ENCODE peak calls at places on chromosomes 13 and 19, in four cellular contexts. Z is stimulated activated naive CD4-positive, alpha-beta T cell; M is neural crest cell; S is epithelial cell of esophagus. R is an unnamed sample.

GRCh38 chr19:35879068-35879467 is 10.7 kb downstream of the APLP1 start:
- DNase-seq in Z (no peak), M (no peak), S (no peak), R (no peak)

GRCh38 chr19:42207767-42208259 is 9.7 kb downstream of the DEDD2 start:
- DNase-seq in Z (no peak), M (no peak), S (peak; percentile 84), R (peak; percentile 92)

GRCh38 chr13:110563463-110563774 is 1.9 kb upstream of the RAB20 start:
- DNase-seq in Z (no peak), M (no peak), S (no peak), R (no peak)

GRCh38 chr13:112067121-112067741 is at the start of gene SOX1:
- DNase-seq in Z (no peak), M (no peak), S (no peak), R (no peak)

GRCh38 chr19:15181394-15181793 is 19.4 kb downstream of the NOTCH3 start:
- DNase-seq in Z (no peak), M (no peak), S (no peak), R (no peak)

GRCh38 chr13:44622259-44622658 is 46.1 kb upstream of the TSC22D1 start:
- DNase-seq in Z (no peak), M (no peak), S (no peak), R (peak; percentile 23)

GRCh38 chr19:3586124-3586626 is 897 bp downstream of the GIPC3 start:
- DNase-seq in Z (peak; percentile 19), M (peak; percentile 44), S (no peak), R (no peak)

GRCh38 chr19:43765109-43765876 is 10.5 kb upstream of the SMG9 start:
- DNase-seq in Z (no peak), M (no peak), S (peak; percentile 98), R (peak; percentile 99)

GRCh38 chr19:41753159-41753558 is 2.2 kb upstream of the CEACAM6 start:
- DNase-seq in Z (peak; percentile 60), M (peak; percentile 25), S (peak; percentile 60), R (peak; percentile 18)

GRCh38 chr13:64770743-64771142 is 2459.4 kb downstream of the PCDH9 start:
- DNase-seq in Z (no peak), M (no peak), S (no peak), R (no peak)

GRCh38 chr19:48613024-48613851 is 1.6 kb downstream of the FAM83E start:
- DNase-seq in Z (no peak), M (no peak), S (no peak), R (peak; percentile 59)

GRCh38 chr13:111302045-111302722 is 18.3 kb upstream of the TEX29 start:
- DNase-seq in Z (no peak), M (no peak), S (no peak), R (no peak)

GRCh38 chr13:113978741-113979481 is 5.0 kb upstream of the C13orf46 start:
- DNase-seq in Z (no peak), M (no peak), S (no peak), R (no peak)

GRCh38 chr19:19115954-19116353 is 22.3 kb downstream of the TMEM161A start:
- DNase-seq in Z (no peak), M (peak; percentile 56), S (no peak), R (no peak)

GRCh38 chr19:46753420-46754155 is 7.3 kb upstream of the STRN4 start:
- DNase-seq in Z (peak; percentile 51), M (peak; percentile 54), S (peak; percentile 59), R (no peak)

GRCh38 chr19:11092181-11092538 is 2.9 kb downstream of the LDLR start:
- DNase-seq in Z (no peak), M (no peak), S (peak; percentile 63), R (peak; percentile 74)

GRCh38 chr13:106011600-106011999 is 523.9 kb downstream of the EFNB2 start:
- DNase-seq in Z (no peak), M (no peak), S (no peak), R (no peak)

GRCh38 chr13:27130223-27131015 is 41.2 kb downstream of the USP12 start:
- DNase-seq in Z (no peak), M (no peak), S (peak; percentile 51), R (peak; percentile 73)

GRCh38 chr19:49442354-49442753 is 1.0 kb upstream of the SLC17A7 start:
- DNase-seq in Z (no peak), M (no peak), S (no peak), R (peak; percentile 42)

GRCh38 chr19:53101518-53101917 is 1.7 kb downstream of the ZNF160 start:
- DNase-seq in Z (no peak), M (no peak), S (peak; percentile 24), R (peak; percentile 18)

R was measured in M059J.